ENCODE peak calls at places on chromosome 2, in four cellular contexts. F is mesenchymal stem cell, I is neuronal stem cell, L is trophoblast cell. U is an unnamed sample.

GRCh38 chr2:142756430-142756829 is 121.0 kb upstream of the KYNU start:
- DNase-seq in F (peak), I (no peak), L (no peak), U (peak)

GRCh38 chr2:157785200-157785599 is 90.9 kb downstream of the ACVR1 start:
- DNase-seq in F (peak), I (no peak), L (no peak), U (peak)

GRCh38 chr2:222440670-222441422 is 16.5 kb downstream of the SGPP2 start:
- DNase-seq in F (peak), I (no peak), L (no peak), U (peak)

GRCh38 chr2:216318470-216318869 is 53.8 kb downstream of the MARCHF4 start:
- DNase-seq in F (no peak), I (no peak), L (no peak), U (no peak)

GRCh38 chr2:219947575-219947974 is 320.1 kb downstream of the SLC4A3 start:
- DNase-seq in F (no peak), I (no peak), L (no peak), U (peak)

GRCh38 chr2:120517790-120518469 is 172.0 kb downstream of the INHBB start:
- DNase-seq in F (no peak), I (no peak), L (no peak), U (peak)

GRCh38 chr2:225865468-225865867 is 466.0 kb downstream of the NYAP2 start:
- DNase-seq in F (peak), I (no peak), L (no peak), U (peak)

GRCh38 chr2:194087569-194087968 is 1569.5 kb upstream of the SLC39A10 start:
- DNase-seq in F (no peak), I (no peak), L (no peak), U (no peak)

GRCh38 chr2:195898505-195898904 is 170.1 kb downstream of the DNAH7 start:
- DNase-seq in F (peak), I (peak), L (no peak), U (peak)

GRCh38 chr2:186594001-186594722 is 4.3 kb downstream of the ITGAV start:
- DNase-seq in F (no peak), I (no peak), L (no peak), U (no peak)

GRCh38 chr2:9107168-9108025 is 99.2 kb upstream of the ASAP2 start:
- DNase-seq in F (peak), I (no peak), L (no peak), U (no peak)

GRCh38 chr2:157759855-157760254 is 116.3 kb downstream of the ACVR1 start:
- DNase-seq in F (no peak), I (no peak), L (no peak), U (no peak)

GRCh38 chr2:190978389-190979053 is 35.5 kb downstream of the STAT1 start:
- DNase-seq in F (peak), I (no peak), L (no peak), U (peak)

GRCh38 chr2:129165001-129165400 is 814.5 kb upstream of the RAB6C start:
- DNase-seq in F (peak), I (no peak), L (no peak), U (no peak)

GRCh38 chr2:25314514-25315315 is 27.0 kb downstream of the DNMT3A start:
- DNase-seq in F (peak), I (peak), L (no peak), U (peak)

DNA sequence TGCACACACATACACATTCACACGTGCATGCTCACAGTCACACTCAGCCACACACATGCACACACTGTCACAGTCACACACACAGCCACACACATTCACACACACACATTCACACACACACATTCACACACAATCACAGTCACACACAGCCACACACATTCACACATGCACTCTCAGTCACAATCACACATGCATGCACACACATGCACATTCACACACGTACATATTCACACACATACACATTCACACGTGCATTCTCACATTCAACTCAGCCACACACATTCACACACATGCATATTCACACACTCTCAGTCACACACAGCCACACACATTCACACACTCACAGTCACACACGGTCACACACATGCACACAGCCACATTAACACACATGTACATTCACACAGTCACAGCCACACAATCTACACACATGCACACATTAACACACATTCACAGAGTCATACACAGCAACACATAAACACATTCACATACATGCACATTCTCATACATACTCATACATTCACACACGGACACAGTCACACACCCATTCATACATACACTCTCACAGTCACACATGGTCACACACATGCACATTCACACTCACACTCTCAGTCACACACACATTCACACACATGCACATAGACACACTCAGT is 239.8 kb downstream of the EIPR1 start:
- DNase-seq in F (no peak), I (no peak), L (no peak), U (no peak)
- H3K23ac ChIP-seq in F (no peak), I (peak), L (peak), U (no peak)

DNA sequence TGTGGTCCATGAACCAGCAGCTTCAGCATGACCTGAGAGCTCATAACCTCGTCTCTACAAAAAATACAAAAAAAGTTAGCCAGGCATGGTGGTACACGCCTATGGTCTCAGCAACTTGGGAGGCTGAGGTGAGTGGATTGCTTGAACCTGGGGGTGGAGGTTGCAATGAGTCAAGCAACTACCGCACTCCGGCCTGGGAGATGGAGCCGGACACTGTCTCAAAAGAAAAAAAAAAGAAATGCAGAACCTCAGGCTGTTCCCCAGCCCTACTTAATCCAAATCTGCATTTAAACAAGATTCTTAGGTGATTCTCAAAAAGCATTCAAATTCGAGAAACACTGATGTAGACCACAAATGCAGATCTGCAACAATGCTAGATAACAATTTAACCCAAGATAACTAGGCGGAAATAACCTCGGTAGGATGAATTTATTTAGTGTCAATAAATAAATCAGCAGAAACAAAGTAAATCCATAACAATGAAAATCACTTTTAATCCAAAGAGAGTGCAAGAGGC is 203.5 kb downstream of the SP3 start:
- DNase-seq in F (no peak), I (no peak), L (no peak), U (no peak)
- H3K23ac ChIP-seq in F (no peak), I (no peak), L (no peak), U (no peak)

GRCh38 chr2:165361511-165361910 is 108.0 kb upstream of the CSRNP3 start:
- DNase-seq in F (peak), I (no peak), L (no peak), U (no peak)
- H3K23ac ChIP-seq in F (no peak), I (no peak), L (no peak), U (no peak)

GRCh38 chr2:174078275-174078674 is 113.1 kb upstream of the SP3 start:
- DNase-seq in F (peak), I (no peak), L (no peak), U (peak)
- H3K23ac ChIP-seq in F (no peak), I (no peak), L (no peak), U (no peak)

DNA sequence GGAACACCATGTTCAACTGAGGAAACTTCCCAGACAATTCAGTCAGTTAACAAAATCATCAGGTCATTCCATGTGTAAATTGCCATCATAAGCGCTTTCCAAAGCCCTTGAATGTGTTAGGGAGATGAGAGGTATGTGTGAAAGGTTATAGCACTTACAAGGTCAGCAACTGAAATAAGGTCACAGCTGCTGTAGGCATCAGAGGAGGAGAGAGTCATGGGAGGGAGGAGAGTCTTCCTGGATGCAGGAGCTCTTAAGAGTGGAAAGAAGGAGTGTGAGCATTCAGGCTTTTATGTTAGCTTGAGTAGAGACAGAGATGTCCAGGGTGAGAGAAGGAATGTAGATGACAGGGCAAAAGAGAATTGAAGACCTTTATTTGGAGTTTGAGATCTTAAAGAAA is 67.0 kb downstream of the CAB39 start:
- DNase-seq in F (no peak), I (no peak), L (no peak), U (no peak)
- H3K23ac ChIP-seq in F (no peak), I (no peak), L (no peak), U (peak)

DNA sequence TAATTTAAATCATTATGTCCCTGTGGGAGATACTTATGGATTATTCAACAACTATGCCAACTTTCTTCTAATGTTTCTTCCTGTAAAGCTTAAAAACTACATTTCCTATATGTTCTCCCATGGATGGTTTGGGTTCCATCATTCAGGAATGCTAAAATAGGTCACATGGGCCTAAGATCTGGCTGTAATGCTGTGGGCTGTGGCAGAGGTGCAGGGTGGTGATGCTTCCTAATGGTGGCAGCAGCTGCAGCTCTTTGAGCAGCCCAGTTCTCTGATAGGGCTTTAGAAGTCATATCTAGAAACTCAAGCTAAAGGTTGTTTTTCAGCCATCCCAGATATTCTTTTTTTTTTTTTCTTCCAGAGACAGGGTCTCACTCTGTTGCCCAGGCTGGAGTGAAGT is 266.1 kb downstream of the ZNF385B start:
- DNase-seq in F (no peak), I (no peak), L (peak), U (no peak)
- H3K23ac ChIP-seq in F (no peak), I (no peak), L (no peak), U (no peak)

GRCh38 chr2:127810156-127810636 is 775 bp downstream of the WDR33 start:
- DNase-seq in F (peak), I (peak), L (peak), U (peak)
- H3K23ac ChIP-seq in F (no peak), I (no peak), L (no peak), U (peak)

GRCh38 chr2:32009479-32010256 is 1.1 kb downstream of the MEMO1 start:
- DNase-seq in F (peak), I (peak), L (no peak), U (no peak)
- H3K23ac ChIP-seq in F (peak), I (peak), L (peak), U (peak)